ENCODE peak calls at places on chromosomes 13 and 19, in five cellular contexts. One of them, this sample, is unnamed. For H3K9me3, the result is how much of the 10 kb centered on the place peaks cover.

GRCh38 chr13:35699805-35700204 is 223.3 kb upstream of the MAB21L1 start:
- DNase-seq in neuronal stem cell: no peak
- DNase-seq in mesenchymal stem cell: peak
- DNase-seq in H1: no peak
- DNase-seq in IMR-90: peak
- DNase-seq in this sample: no peak

GRCh38 chr13:46743191-46743590 is 53.8 kb downstream of the ESD start:
- DNase-seq in H1: no peak
- DNase-seq in neuronal stem cell: no peak
- DNase-seq in IMR-90: peak
- DNase-seq in mesenchymal stem cell: no peak
- DNase-seq in this sample: no peak

GRCh38 chr19:12737666-12738351 is 512 bp downstream of the GET3 start:
- DNase-seq in IMR-90: no peak
- DNase-seq in mesenchymal stem cell: no peak
- DNase-seq in neuronal stem cell: no peak
- DNase-seq in H1: no peak
- DNase-seq in this sample: no peak

GRCh38 chr19:9862897-9863296 is 27.8 kb downstream of the PIN1 start:
- DNase-seq in neuronal stem cell: no peak
- DNase-seq in mesenchymal stem cell: no peak
- DNase-seq in IMR-90: no peak
- DNase-seq in H1: no peak
- DNase-seq in this sample: no peak

GRCh38 chr19:56076413-56076998 is 44.6 kb downstream of the ZNF787 start:
- DNase-seq in H1: peak
- DNase-seq in IMR-90: peak
- DNase-seq in mesenchymal stem cell: peak
- DNase-seq in neuronal stem cell: peak
- DNase-seq in this sample: no peak

GRCh38 chr19:5046339-5047039 is 77.6 kb downstream of the KDM4B start:
- DNase-seq in neuronal stem cell: no peak
- DNase-seq in IMR-90: peak
- DNase-seq in H1: no peak
- DNase-seq in mesenchymal stem cell: peak
- DNase-seq in this sample: no peak

GRCh38 chr19:47012620-47013019 is 7.0 kb upstream of the NPAS1 start:
- DNase-seq in IMR-90: no peak
- DNase-seq in neuronal stem cell: no peak
- DNase-seq in H1: no peak
- DNase-seq in mesenchymal stem cell: no peak
- DNase-seq in this sample: no peak

GRCh38 chr13:97256343-97256783 is 34.2 kb downstream of the MBNL2 start:
- DNase-seq in IMR-90: peak
- DNase-seq in mesenchymal stem cell: peak
- DNase-seq in neuronal stem cell: no peak
- DNase-seq in H1: no peak
- DNase-seq in this sample: no peak

GRCh38 chr19:47020992-47021496 is 1.4 kb downstream of the NPAS1 start:
- DNase-seq in IMR-90: no peak
- DNase-seq in neuronal stem cell: no peak
- DNase-seq in mesenchymal stem cell: peak
- DNase-seq in H1: peak
- DNase-seq in this sample: peak

GRCh38 chr13:28750187-28751045 is 31.6 kb upstream of the SLC46A3 start:
- DNase-seq in mesenchymal stem cell: no peak
- DNase-seq in IMR-90: no peak
- DNase-seq in H1: peak
- DNase-seq in neuronal stem cell: no peak
- DNase-seq in this sample: no peak

GRCh38 chr13:24032252-24032651 is 128.3 kb upstream of the SPATA13 start:
- DNase-seq in mesenchymal stem cell: peak
- DNase-seq in neuronal stem cell: no peak
- DNase-seq in IMR-90: peak
- DNase-seq in H1: no peak
- DNase-seq in this sample: no peak

DNA sequence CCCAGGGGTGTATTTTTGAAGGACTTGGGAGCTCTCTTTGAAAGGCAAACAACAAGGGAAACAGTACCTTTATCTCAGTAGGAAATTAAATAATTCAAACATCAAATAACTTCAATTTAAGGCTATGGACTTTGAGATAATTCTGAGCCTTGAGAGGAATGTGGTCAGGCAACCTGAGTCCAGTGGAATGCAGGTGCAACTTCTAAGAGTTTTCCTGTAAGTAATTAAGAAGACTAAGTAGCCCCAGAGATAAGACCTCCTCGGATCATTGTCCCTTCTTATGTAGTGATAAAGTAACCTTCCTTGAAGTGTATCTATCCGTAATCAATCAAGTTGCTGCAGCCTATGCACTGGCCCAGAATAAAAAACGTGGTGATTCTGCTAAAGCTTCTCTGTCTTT is 29.2 kb downstream of the ZNF701 start:
- DNase-seq in mesenchymal stem cell: no peak
- DNase-seq in IMR-90: no peak
- DNase-seq in neuronal stem cell: no peak
- DNase-seq in H1: no peak
- DNase-seq in this sample: no peak
- H3K27ac ChIP-seq in mesenchymal stem cell: no peak
- H3K27ac ChIP-seq in IMR-90: no peak
- H3K27ac ChIP-seq in neuronal stem cell: no peak
- H3K27ac ChIP-seq in H1: no peak
- H3K27ac ChIP-seq in this sample: no peak

GRCh38 chr19:51706885-51707284 is 13.8 kb downstream of the SPACA6 start:
- DNase-seq in mesenchymal stem cell: no peak
- DNase-seq in IMR-90: no peak
- DNase-seq in H1: no peak
- DNase-seq in neuronal stem cell: no peak
- DNase-seq in this sample: no peak
- H2BK15ac ChIP-seq in mesenchymal stem cell: no peak
- H2BK15ac ChIP-seq in IMR-90: no peak
- H2BK15ac ChIP-seq in H1: no peak
- H2BK15ac ChIP-seq in neuronal stem cell: no peak
- H2BK15ac ChIP-seq in this sample: no peak

DNA sequence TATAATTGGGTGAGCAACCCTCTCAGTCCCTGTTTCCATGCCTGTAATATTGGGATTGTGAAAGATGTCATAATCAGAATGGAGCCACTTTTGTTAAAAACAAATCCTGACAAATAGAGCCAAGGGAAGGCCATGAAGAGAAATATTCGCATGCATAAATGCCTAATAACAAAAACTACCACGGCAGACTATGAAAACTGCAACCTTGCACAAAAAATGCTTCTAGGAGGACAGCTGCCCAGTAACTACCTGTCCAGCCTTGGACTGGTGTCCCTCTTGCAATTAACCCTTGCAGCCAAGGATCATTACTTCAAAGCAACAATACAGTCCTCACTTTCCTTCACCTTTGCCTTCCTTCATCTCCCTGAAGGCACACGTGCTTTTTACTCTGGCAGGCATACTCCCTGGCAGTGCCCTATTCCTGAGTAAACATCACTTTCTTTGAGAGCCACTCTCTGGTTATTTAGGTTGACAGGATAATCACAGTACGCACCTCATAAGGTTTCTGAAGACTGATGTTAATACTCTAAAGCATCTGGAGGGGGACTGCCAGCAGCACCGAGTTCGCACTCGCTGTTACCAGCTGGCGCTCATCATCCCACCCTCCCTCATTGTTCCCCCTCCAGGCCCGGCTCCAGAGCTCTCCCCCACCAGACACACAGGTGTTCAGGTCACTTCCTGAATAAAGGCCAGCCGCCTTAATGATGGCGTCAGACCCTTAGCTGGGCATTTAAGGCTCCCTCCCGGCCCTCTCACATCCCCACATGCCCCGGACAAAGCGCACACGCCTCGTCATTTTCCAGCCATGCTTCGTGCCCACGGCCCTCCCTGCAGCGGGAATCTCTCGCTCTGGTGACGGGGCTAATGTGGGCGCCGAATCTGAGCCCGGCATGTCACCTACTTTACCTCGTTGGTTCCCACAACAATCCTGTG is 57.3 kb downstream of the CDADC1 start:
- DNase-seq in neuronal stem cell: no peak
- DNase-seq in H1: no peak
- DNase-seq in mesenchymal stem cell: no peak
- DNase-seq in IMR-90: no peak
- DNase-seq in this sample: no peak
- H3K9me3 ChIP-seq in neuronal stem cell: under half
- H3K9me3 ChIP-seq in H1: under half
- H3K9me3 ChIP-seq in mesenchymal stem cell: under half
- H3K9me3 ChIP-seq in IMR-90: under half
- H3K9me3 ChIP-seq in this sample: under half

DNA sequence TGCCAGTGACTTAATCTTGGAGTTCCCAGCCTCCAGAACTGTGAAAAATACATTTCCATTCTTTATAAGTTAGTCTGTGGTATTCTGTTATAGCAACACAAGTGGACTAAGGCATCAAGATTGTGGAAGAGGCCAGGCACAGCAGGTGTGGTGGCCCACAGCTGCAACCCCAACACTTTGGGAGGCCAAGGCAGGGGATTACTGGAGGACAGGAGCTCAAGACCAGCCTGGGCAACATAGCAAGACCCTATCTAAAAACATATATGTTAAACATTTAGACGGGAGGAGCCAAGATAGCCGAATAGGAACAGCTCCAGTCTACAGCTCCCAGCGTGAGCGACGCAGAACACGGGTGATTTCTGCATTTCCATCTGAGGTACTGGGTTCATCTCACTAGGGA is 310.4 kb downstream of the FOXO1 start:
- DNase-seq in mesenchymal stem cell: no peak
- DNase-seq in IMR-90: no peak
- DNase-seq in H1: no peak
- DNase-seq in neuronal stem cell: no peak
- DNase-seq in this sample: no peak
- H3K27ac ChIP-seq in mesenchymal stem cell: no peak
- H3K27ac ChIP-seq in IMR-90: no peak
- H3K27ac ChIP-seq in H1: no peak
- H3K27ac ChIP-seq in neuronal stem cell: no peak
- H3K27ac ChIP-seq in this sample: no peak

This sample was measured in H9.